ENCODE peak calls at places on chromosome 1, in four cellular contexts. B is HL-60, G is K562, L is GM12878. H is an unnamed sample.

GRCh38 chr1:169321539-169321938 is 46.1 kb downstream of the NME7 start:
- DNase-seq in B (no peak), G (no peak), L (no peak), H (no peak)

GRCh38 chr1:177190308-177190970 is 19.7 kb downstream of the BRINP2 start:
- DNase-seq in B (no peak), G (no peak), L (no peak), H (no peak)

GRCh38 chr1:192485692-192486436 is 89.7 kb upstream of the RGS1 start:
- DNase-seq in B (no peak), G (no peak), L (no peak), H (no peak)

GRCh38 chr1:52727114-52727586 is 897 bp downstream of the ZYG11B start:
- DNase-seq in B (no peak), G (peak; percentile 56), L (no peak), H (no peak)

GRCh38 chr1:166900987-166901386 is 24.9 kb upstream of the TADA1 start:
- DNase-seq in B (no peak), G (no peak), L (no peak), H (no peak)

GRCh38 chr1:29245876-29246275 is 9.6 kb downstream of the PTPRU start:
- DNase-seq in B (no peak), G (no peak), L (no peak), H (no peak)

GRCh38 chr1:236165238-236165981 is 23.1 kb downstream of the GPR137B start:
- DNase-seq in B (no peak), G (no peak), L (no peak), H (no peak)

GRCh38 chr1:168362991-168363390 is 82.3 kb downstream of the TBX19 start:
- DNase-seq in B (no peak), G (peak; percentile 50), L (no peak), H (no peak)

GRCh38 chr1:1291611-1292441 is 11.6 kb downstream of the SCNN1D start:
- DNase-seq in B (no peak), G (peak; percentile 89), L (no peak), H (peak; percentile 96)

GRCh38 chr1:185317886-185318310 is 855 bp upstream of the IVNS1ABP start:
- DNase-seq in B (no peak), G (peak; percentile 72), L (peak; percentile 76), H (peak; percentile 43)

GRCh38 chr1:94661431-94661830 is 119.9 kb upstream of the F3 start:
- DNase-seq in B (no peak), G (no peak), L (no peak), H (no peak)

GRCh38 chr1:158494737-158495136 is 22.7 kb downstream of the OR10R2 start:
- DNase-seq in B (no peak), G (no peak), L (no peak), H (no peak)

GRCh38 chr1:158491372-158491771 is 19.4 kb downstream of the OR10R2 start:
- DNase-seq in B (no peak), G (no peak), L (no peak), H (no peak)

DNA sequence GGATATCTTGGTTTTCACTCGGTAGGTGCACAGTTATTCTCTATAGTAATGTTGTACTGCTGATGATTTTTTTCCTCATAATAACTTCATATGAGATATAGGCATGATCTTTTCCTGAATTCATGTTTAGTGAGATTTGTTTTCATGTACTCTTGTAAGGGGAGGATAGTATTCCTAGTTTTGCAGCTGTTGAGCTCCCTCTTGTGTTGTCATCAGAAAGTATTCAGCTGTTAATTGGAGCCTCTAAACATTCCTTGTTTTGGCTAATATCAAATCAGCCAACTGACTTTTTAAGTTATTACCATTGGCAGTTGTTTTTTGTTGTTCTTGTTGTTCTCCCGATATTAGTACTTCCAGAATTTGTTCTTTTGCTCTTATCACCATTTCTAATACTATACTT is 24.4 kb downstream of the OR10R2 start:
- DNase-seq in B (no peak), G (peak; percentile 6), L (no peak), H (no peak)
- TF ChIP-seq SPI1 in B (no peak), G (no peak), L (no peak), H (no peak)

GRCh38 chr1:25564777-25565176 is 21.4 kb downstream of the LDLRAP1 start:
- DNase-seq in B (no peak), G (no peak), L (no peak), H (no peak)

GRCh38 chr1:25565626-25566025 is 22.2 kb downstream of the LDLRAP1 start:
- DNase-seq in B (no peak), G (no peak), L (no peak), H (no peak)

GRCh38 chr1:25566186-25566729 is 22.9 kb downstream of the LDLRAP1 start:
- DNase-seq in B (no peak), G (no peak), L (no peak), H (no peak)

GRCh38 chr1:25563330-25564215 is 20.2 kb downstream of the LDLRAP1 start:
- DNase-seq in B (no peak), G (no peak), L (no peak), H (no peak)

DNA sequence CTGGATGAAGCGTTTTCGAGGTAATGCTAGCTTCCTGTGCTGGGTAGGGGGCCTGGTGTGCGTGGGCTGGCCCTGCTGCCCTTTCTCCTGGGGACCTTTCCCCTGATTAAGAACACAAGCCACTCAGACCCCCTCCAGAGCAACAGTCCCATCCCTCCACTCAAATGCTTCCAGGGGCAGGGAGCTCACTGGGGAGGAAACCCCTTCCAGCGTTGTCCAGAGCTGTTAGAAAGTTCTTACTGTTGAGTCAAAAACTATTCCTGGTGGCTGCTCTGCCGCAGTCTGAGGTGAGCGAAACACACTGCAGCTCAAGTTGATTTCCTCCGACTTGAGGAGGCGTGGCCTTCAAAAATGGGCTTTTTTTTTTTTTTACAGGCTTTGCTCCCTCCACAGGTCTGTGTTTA is 21.8 kb downstream of the LDLRAP1 start:
- DNase-seq in B (no peak), G (no peak), L (no peak), H (no peak)
- TF ChIP-seq SPI1 in B (no peak), G (no peak), L (no peak), H (no peak)

GRCh38 chr1:65953170-65953569 is 160.5 kb downstream of the PDE4B start:
- DNase-seq in B (no peak), G (no peak), L (no peak), H (no peak)
- TF ChIP-seq SPI1 in B (no peak), G (no peak), L (no peak), H (no peak)

GRCh38 chr1:66275601-66276023 is 258.3 kb upstream of the SGIP1 start:
- DNase-seq in B (no peak), G (no peak), L (no peak), H (no peak)
- TF ChIP-seq SPI1 in B (peak; percentile 28), G (no peak), L (no peak), H (peak; percentile 34)

H was measured in GM12891.